ENCODE peak calls at places on chromosomes 13 and 19, in four cellular contexts. One of them, this sample, is unnamed.

GRCh38 chr19:35044317-35045117 is 3.0 kb downstream of the HPN start:
- DNase-seq in GM12878: no peak
- DNase-seq in H1: no peak
- DNase-seq in WTC11: peak
- DNase-seq in this sample: peak

GRCh38 chr19:50377051-50377441 is 789 bp downstream of the NR1H2 start:
- DNase-seq in GM12878: no peak
- DNase-seq in H1: no peak
- DNase-seq in WTC11: peak
- DNase-seq in this sample: peak

GRCh38 chr19:36876993-36877938 is 26.6 kb downstream of the ZNF345 start:
- DNase-seq in GM12878: no peak
- DNase-seq in H1: no peak
- DNase-seq in WTC11: no peak
- DNase-seq in this sample: peak

GRCh38 chr13:40640845-40641458 is 25.5 kb downstream of the FOXO1 start:
- DNase-seq in GM12878: no peak
- DNase-seq in H1: no peak
- DNase-seq in WTC11: no peak
- DNase-seq in this sample: no peak

GRCh38 chr19:49455729-49456128 is 2.7 kb downstream of the ALDH16A1 start:
- DNase-seq in GM12878: no peak
- DNase-seq in H1: no peak
- DNase-seq in WTC11: no peak
- DNase-seq in this sample: no peak

GRCh38 chr19:46607441-46607841 is 6.3 kb downstream of the CALM3 start:
- DNase-seq in GM12878: no peak
- DNase-seq in H1: no peak
- DNase-seq in WTC11: peak
- DNase-seq in this sample: no peak

GRCh38 chr13:41944229-41944628 is 16.7 kb downstream of the VWA8 start:
- DNase-seq in GM12878: no peak
- DNase-seq in H1: no peak
- DNase-seq in WTC11: no peak
- DNase-seq in this sample: no peak

GRCh38 chr19:31214997-31215396 is 134.2 kb downstream of the TSHZ3 start:
- DNase-seq in GM12878: no peak
- DNase-seq in H1: no peak
- DNase-seq in WTC11: no peak
- DNase-seq in this sample: no peak

GRCh38 chr19:933553-933882 is 7.7 kb downstream of the ARID3A start:
- DNase-seq in GM12878: no peak
- DNase-seq in H1: no peak
- DNase-seq in WTC11: no peak
- DNase-seq in this sample: no peak

DNA sequence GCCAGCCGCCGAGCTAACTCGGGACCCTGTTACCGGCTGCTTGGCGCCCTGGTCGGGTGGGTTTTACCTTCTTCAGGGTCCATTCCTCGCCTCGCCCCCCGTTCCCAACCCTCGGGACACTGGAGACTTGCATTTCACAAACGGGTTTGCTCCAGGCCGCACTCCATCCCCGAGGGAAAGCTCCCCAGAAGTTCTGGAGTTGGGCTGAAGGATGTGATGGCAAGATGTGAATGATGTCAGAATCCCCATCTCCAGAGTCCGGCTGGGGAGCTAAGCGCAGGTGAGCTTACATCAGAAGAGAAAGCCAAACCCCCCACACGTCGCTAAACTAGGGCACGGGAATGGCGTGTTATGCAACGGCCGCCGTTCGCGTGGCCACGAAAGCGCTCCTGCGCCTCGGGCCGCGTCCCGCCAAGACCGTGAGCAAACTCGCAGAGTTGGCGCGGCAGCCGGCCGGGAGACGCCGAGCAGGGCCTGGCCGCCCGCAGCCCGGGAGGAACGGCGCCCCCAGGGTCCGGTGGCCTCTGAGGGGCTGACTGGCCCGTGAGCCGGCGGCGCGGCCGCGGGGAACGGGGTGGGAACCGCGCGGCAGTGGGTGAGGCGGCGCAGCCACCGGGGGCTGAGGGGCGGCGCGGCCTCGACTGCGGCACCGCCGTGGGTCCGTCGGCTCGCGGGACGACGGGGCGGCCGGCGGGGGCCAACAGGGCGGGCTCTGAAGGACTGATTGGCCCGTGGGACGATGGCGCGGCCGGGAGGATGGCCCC is 1.1 kb downstream of the LATS2 start:
- DNase-seq in GM12878: no peak
- DNase-seq in H1: no peak
- DNase-seq in WTC11: peak
- DNase-seq in this sample: peak
- TF ChIP-seq CREB1 in GM12878: no peak
- TF ChIP-seq CREB1 in H1: peak
- TF ChIP-seq CREB1 in WTC11: no peak
- TF ChIP-seq CREB1 in this sample: peak

DNA sequence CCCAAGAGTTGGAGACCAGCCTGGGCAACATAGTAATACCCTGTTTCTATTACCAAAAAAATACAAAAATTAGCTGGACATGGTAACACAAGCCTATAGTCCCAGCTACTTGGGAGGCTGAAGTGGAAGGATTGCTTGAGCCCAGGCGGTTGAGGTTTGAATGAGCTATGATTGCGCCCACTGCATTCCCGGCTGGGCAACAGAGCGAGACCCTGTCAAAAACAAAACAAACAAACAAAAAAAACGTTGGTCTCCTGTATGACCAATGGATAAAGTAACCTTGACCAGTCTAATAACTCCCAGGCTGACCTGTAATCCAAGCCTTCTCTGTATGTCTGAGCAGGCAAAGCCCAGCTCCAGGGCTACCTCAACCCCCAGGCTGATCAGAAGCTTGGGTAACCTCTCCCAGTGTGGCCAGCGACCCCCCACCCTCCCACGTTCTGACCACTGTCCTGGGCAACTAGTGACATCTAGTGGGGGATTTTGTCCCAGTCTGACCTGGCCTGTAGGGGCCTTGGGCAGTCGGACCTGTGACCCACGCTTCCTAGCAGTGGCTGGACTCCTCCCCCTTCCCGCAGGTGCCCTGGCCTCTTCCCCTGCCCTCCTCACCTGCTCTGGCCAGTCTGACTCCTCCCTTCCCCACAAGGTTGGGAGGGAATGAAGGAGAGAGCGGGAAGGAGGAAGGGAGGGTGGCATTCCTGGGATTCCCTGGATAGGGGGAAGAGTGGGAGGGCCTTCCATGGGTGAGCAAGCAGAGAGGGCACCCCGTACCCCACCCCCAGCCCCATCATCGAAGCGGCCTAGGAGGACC is 1.0 kb upstream of the BCAM start:
- DNase-seq in GM12878: no peak
- DNase-seq in H1: peak
- DNase-seq in WTC11: peak
- DNase-seq in this sample: peak
- TF ChIP-seq CREB1 in GM12878: no peak
- TF ChIP-seq CREB1 in H1: no peak
- TF ChIP-seq CREB1 in WTC11: no peak
- TF ChIP-seq CREB1 in this sample: peak

DNA sequence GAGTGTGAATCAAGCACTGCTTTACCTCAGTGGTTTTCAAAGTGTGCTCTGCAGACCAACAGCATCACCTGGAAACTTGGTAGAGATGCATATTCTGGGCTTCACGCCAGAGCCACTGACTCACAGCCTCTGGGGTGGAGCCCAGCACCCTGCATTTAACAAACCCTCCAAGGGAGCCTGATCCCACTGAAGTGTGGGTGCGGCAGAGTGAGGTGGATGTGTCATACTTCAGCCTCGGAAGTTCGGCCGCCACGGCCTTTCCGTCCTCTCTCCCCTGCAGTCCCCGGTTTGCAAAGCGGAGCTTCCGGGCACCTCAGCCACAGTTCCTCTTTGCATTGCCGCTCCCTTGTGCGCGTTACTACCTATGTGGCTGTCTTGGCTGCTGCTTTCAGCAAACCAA is 33.3 kb upstream of the MICU2 start:
- DNase-seq in GM12878: no peak
- DNase-seq in H1: no peak
- DNase-seq in WTC11: no peak
- DNase-seq in this sample: peak
- TF ChIP-seq CREB1 in GM12878: no peak
- TF ChIP-seq CREB1 in H1: no peak
- TF ChIP-seq CREB1 in WTC11: no peak
- TF ChIP-seq CREB1 in this sample: no peak

GRCh38 chr13:46552888-46553520 is at the start of gene LRCH1:
- DNase-seq in GM12878: no peak
- DNase-seq in H1: no peak
- DNase-seq in WTC11: peak
- DNase-seq in this sample: peak

GRCh38 chr13:46550822-46551221 is 2.1 kb upstream of the LRCH1 start:
- DNase-seq in GM12878: no peak
- DNase-seq in H1: no peak
- DNase-seq in WTC11: no peak
- DNase-seq in this sample: no peak

GRCh38 chr13:46553521-46553885 is 533 bp downstream of the LRCH1 start:
- DNase-seq in GM12878: no peak
- DNase-seq in H1: no peak
- DNase-seq in WTC11: peak
- DNase-seq in this sample: peak

GRCh38 chr13:46551410-46552301 is 1.3 kb upstream of the LRCH1 start:
- DNase-seq in GM12878: no peak
- DNase-seq in H1: no peak
- DNase-seq in WTC11: peak
- DNase-seq in this sample: peak

GRCh38 chr13:46552302-46552680 is 679 bp upstream of the LRCH1 start:
- DNase-seq in GM12878: no peak
- DNase-seq in H1: no peak
- DNase-seq in WTC11: no peak
- DNase-seq in this sample: no peak
- TF ChIP-seq CREB1 in GM12878: no peak
- TF ChIP-seq CREB1 in H1: no peak
- TF ChIP-seq CREB1 in WTC11: no peak
- TF ChIP-seq CREB1 in this sample: no peak

GRCh38 chr19:14974488-14974887 is 5.2 kb downstream of the SLC1A6 start:
- DNase-seq in GM12878: no peak
- DNase-seq in H1: no peak
- DNase-seq in WTC11: no peak
- DNase-seq in this sample: no peak

GRCh38 chr19:14977128-14977527 is 2.5 kb downstream of the SLC1A6 start:
- DNase-seq in GM12878: no peak
- DNase-seq in H1: no peak
- DNase-seq in WTC11: no peak
- DNase-seq in this sample: no peak

GRCh38 chr19:14968247-14968646 is 11.4 kb downstream of the SLC1A6 start:
- DNase-seq in GM12878: no peak
- DNase-seq in H1: no peak
- DNase-seq in WTC11: no peak
- DNase-seq in this sample: no peak

GRCh38 chr19:14971474-14971873 is 8.2 kb downstream of the SLC1A6 start:
- DNase-seq in GM12878: no peak
- DNase-seq in H1: no peak
- DNase-seq in WTC11: no peak
- DNase-seq in this sample: no peak

DNA sequence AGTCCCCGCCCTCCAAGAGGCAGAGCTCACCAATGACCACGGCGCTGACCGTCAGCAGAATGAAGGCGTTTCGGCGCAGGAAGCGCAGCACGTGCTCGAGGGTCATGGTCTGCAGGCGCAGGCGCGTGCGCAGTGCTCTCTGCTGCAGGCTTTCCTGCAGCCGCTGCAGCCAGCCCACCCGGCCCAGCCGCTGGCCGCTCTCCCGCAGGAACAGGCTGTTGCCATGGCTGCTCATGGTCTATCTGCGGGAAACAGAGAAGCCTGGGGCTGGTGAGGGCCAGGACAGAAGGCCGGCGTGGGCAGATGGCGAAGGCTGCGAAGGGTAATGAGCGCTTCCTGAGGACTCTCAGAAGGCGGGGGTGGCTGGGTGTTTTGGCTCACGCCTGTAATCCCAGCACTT is 7.0 kb downstream of the SLC1A6 start:
- DNase-seq in GM12878: no peak
- DNase-seq in H1: no peak
- DNase-seq in WTC11: no peak
- DNase-seq in this sample: no peak
- TF ChIP-seq CREB1 in GM12878: no peak
- TF ChIP-seq CREB1 in H1: no peak
- TF ChIP-seq CREB1 in WTC11: no peak
- TF ChIP-seq CREB1 in this sample: no peak

DNA sequence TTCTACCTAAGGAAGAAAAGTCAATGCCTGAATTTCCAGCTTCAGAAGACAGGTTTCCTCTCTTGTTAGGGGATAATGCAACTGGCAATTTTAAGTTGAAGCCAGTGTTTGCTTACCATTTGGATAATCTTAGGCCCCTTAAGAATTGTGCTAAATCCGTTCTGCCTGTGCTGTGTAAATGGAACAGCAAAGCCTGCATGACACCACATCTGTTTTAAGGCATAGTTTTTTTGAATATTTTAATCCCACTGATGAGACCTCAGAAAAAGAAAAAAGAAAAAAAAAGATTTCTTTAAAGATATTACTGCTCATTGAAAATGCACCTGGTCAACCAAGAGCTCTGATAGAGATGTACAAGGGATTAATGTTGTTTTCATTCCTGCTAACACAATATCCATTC is 419.2 kb downstream of the SLITRK6 start:
- DNase-seq in GM12878: no peak
- DNase-seq in H1: no peak
- DNase-seq in WTC11: no peak
- DNase-seq in this sample: no peak
- TF ChIP-seq CREB1 in GM12878: no peak
- TF ChIP-seq CREB1 in H1: no peak
- TF ChIP-seq CREB1 in WTC11: no peak
- TF ChIP-seq CREB1 in this sample: no peak

GRCh38 chr13:36862722-36863121 is 43.7 kb downstream of the RFXAP start:
- DNase-seq in GM12878: no peak
- DNase-seq in H1: no peak
- DNase-seq in WTC11: no peak
- DNase-seq in this sample: no peak

GRCh38 chr13:36859259-36859658 is 40.2 kb downstream of the RFXAP start:
- DNase-seq in GM12878: no peak
- DNase-seq in H1: no peak
- DNase-seq in WTC11: no peak
- DNase-seq in this sample: no peak

GRCh38 chr13:36857273-36857672 is 38.3 kb downstream of the RFXAP start:
- DNase-seq in GM12878: no peak
- DNase-seq in H1: no peak
- DNase-seq in WTC11: no peak
- DNase-seq in this sample: no peak

GRCh38 chr13:36862002-36862706 is 43.1 kb downstream of the RFXAP start:
- DNase-seq in GM12878: no peak
- DNase-seq in H1: no peak
- DNase-seq in WTC11: no peak
- DNase-seq in this sample: no peak

GRCh38 chr13:36858285-36858684 is 39.3 kb downstream of the RFXAP start:
- DNase-seq in GM12878: no peak
- DNase-seq in H1: no peak
- DNase-seq in WTC11: no peak
- DNase-seq in this sample: peak
- TF ChIP-seq CREB1 in GM12878: no peak
- TF ChIP-seq CREB1 in H1: no peak
- TF ChIP-seq CREB1 in WTC11: no peak
- TF ChIP-seq CREB1 in this sample: no peak